ENCODE peak calls at places on chromosome 6, in ten cellular contexts. Z is AG04450; E is brain microvascular endothelial cell; Y is natural killer cell treated with Interleukin-12 subunit alpha and Interleukin-12 subunit beta and Interleukin-15 and Interleukin-18, amount 100 ng/mL, for 72 hours; D is EL; R is activated CD4-positive, CD25-positive, alpha-beta regulatory T cell; X is posterior cingulate gyrus; Q is GM04503; N is cardiac fibroblast; I is astrocyte of the spinal cord. B is an unnamed sample.

GRCh38 chr6:161908872-161909271 is 635.0 kb upstream of the AGPAT4 start:
- DNase-seq in Z (no peak), E (no peak), Y (no peak), D (no peak), R (no peak), X (no peak), Q (no peak), N (no peak), I (peak; percentile 31), B (no peak)

GRCh38 chr6:31559606-31559957 is 12.2 kb downstream of the NFKBIL1 start:
- DNase-seq in Z (no peak), E (no peak), Y (no peak), D (no peak), R (no peak), X (no peak), Q (no peak), N (no peak), I (no peak), B (no peak)

GRCh38 chr6:24699521-24700359 is 19.2 kb downstream of the C6orf62 start:
- DNase-seq in Z (no peak), E (no peak), Y (no peak), D (no peak), R (no peak), X (no peak), Q (no peak), N (peak; percentile 53), I (no peak), B (no peak)

GRCh38 chr6:37663016-37663810 is 34.5 kb downstream of the MDGA1 start:
- DNase-seq in Z (peak; percentile 67), E (no peak), Y (no peak), D (peak; percentile 60), R (no peak), X (no peak), Q (no peak), N (peak; percentile 25), I (peak; percentile 56), B (peak; percentile 22)

GRCh38 chr6:52162940-52163908 is 23.0 kb upstream of the IL17A start:
- DNase-seq in Z (peak; percentile 1), E (no peak), Y (no peak), D (peak; percentile 13), R (no peak), X (no peak), Q (no peak), N (peak; percentile 42), I (peak; percentile 4), B (peak; percentile 43)

GRCh38 chr6:166477647-166478365 is 95.1 kb upstream of the MPC1 start:
- DNase-seq in Z (no peak), E (no peak), Y (no peak), D (no peak), R (no peak), X (no peak), Q (no peak), N (peak; percentile 31), I (no peak), B (no peak)

GRCh38 chr6:33668914-33669313 is 42.6 kb downstream of the UQCC2 start:
- DNase-seq in Z (no peak), E (no peak), Y (no peak), D (no peak), R (peak; percentile 71), X (no peak), Q (no peak), N (no peak), I (no peak), B (no peak)

GRCh38 chr6:35148167-35148741 is 7.1 kb upstream of the TCP11 start:
- DNase-seq in Z (no peak), E (peak; percentile 56), Y (no peak), D (peak; percentile 75), R (no peak), X (no peak), Q (no peak), N (peak; percentile 91), I (peak; percentile 74), B (no peak)

B was measured in ACHN.